ENCODE peak calls at places on chromosomes 3 and 15, in five cellular contexts. X is NCI-H460; E is GM12891; I is cardiac muscle cell; S is stimulated activated CD8-positive, alpha-beta memory T cell treated with anti-CD3 and anti-CD28 coated beads, Interleukin-2, amount 100 ng/mL, for 1 hour. U is an unnamed sample.

GRCh38 chr3:35635931-35636683 is 3.2 kb upstream of the ARPP21 start:
- DNase-seq in X (no peak), E (no peak), I (no peak), S (no peak), U (peak)

GRCh38 chr3:71055602-71056001 is 527.9 kb downstream of the FOXP1 start:
- DNase-seq in X (no peak), E (no peak), I (peak), S (no peak), U (no peak)

GRCh38 chr3:195129644-195130492 is 141.1 kb downstream of the XXYLT1 start:
- DNase-seq in X (no peak), E (no peak), I (no peak), S (no peak), U (no peak)

GRCh38 chr3:121883507-121883906 is 10.7 kb upstream of the SLC15A2 start:
- DNase-seq in X (peak), E (no peak), I (peak), S (no peak), U (no peak)

GRCh38 chr3:31966978-31967592 is 14.0 kb downstream of the OSBPL10 start:
- DNase-seq in X (no peak), E (no peak), I (no peak), S (no peak), U (no peak)

GRCh38 chr3:85251766-85252165 is 293.0 kb downstream of the CADM2 start:
- DNase-seq in X (no peak), E (no peak), I (no peak), S (no peak), U (no peak)

GRCh38 chr15:49135893-49136292 is 19.5 kb downstream of the COPS2 start:
- DNase-seq in X (no peak), E (no peak), I (peak), S (no peak), U (no peak)

GRCh38 chr15:60966746-60967145 is 262.4 kb downstream of the RORA start:
- DNase-seq in X (no peak), E (no peak), I (no peak), S (no peak), U (no peak)

GRCh38 chr15:99906356-99906755 is 173.1 kb upstream of the LYSMD4 start:
- DNase-seq in X (no peak), E (no peak), I (no peak), S (no peak), U (no peak)

GRCh38 chr3:86563358-86563970 is 427.5 kb downstream of the VGLL3 start:
- DNase-seq in X (peak), E (no peak), I (peak), S (no peak), U (peak)

GRCh38 chr3:122299872-122300460 is 25.1 kb upstream of the CSTA start:
- DNase-seq in X (peak), E (no peak), I (peak), S (no peak), U (no peak)

GRCh38 chr3:42556089-42556632 is 25.6 kb downstream of the SEC22C start:
- DNase-seq in X (no peak), E (no peak), I (no peak), S (no peak), U (peak)

GRCh38 chr3:48400824-48401433 is 28.9 kb downstream of the FBXW12 start:
- DNase-seq in X (peak), E (peak), I (peak), S (peak), U (peak)

GRCh38 chr15:63870043-63870394 is 36.3 kb upstream of the HERC1 start:
- DNase-seq in X (no peak), E (no peak), I (no peak), S (no peak), U (no peak)

GRCh38 chr3:117010316-117010715 is 300.7 kb downstream of the TUSC7 start:
- DNase-seq in X (no peak), E (no peak), I (no peak), S (no peak), U (no peak)

GRCh38 chr15:73601449-73602425 is 31.5 kb downstream of the NPTN start:
- DNase-seq in X (no peak), E (no peak), I (peak), S (no peak), U (peak)

GRCh38 chr15:63466378-63467192 is 37.8 kb upstream of the USP3 start:
- DNase-seq in X (peak), E (peak), I (peak), S (peak), U (peak)

GRCh38 chr15:101174152-101174920 is 77.5 kb downstream of the CHSY1 start:
- DNase-seq in X (no peak), E (no peak), I (no peak), S (no peak), U (no peak)

GRCh38 chr15:45276851-45277250 is 24.8 kb downstream of the SLC28A2 start:
- DNase-seq in X (peak), E (no peak), I (peak), S (no peak), U (peak)

GRCh38 chr15:52309154-52309548 is 13.5 kb upstream of the MYO5C start:
- DNase-seq in X (no peak), E (no peak), I (no peak), S (no peak), U (no peak)

GRCh38 chr3:57627976-57628375 is 30.8 kb upstream of the ARF4 start:
- DNase-seq in X (no peak), E (no peak), I (no peak), S (no peak), U (peak)